ENCODE peak calls at places on chromosomes 13 and 19, in seven cellular contexts. R, S, I, C, E, W and J are unnamed samples.

GRCh38 chr13:25971499-25972145 is 80.2 kb downstream of the SHISA2 start:
- DNase-seq in R (no peak), S (no peak), I (no peak), C (peak), E (no peak), W (no peak), J (no peak)

GRCh38 chr13:109479991-109480696 is 306.2 kb downstream of the IRS2 start:
- DNase-seq in R (no peak), S (no peak), I (no peak), C (no peak), E (peak), W (peak), J (no peak)

GRCh38 chr19:16327911-16328823 is 3.5 kb downstream of the KLF2 start:
- DNase-seq in R (peak), S (no peak), I (peak), C (no peak), E (peak), W (peak), J (peak)

GRCh38 chr13:89407357-89407756 is 1736.2 kb downstream of the SLITRK5 start:
- DNase-seq in R (no peak), S (peak), I (no peak), C (no peak), E (no peak), W (no peak), J (peak)

GRCh38 chr19:2274937-2275535 is 6.9 kb downstream of the PEAK3 start:
- DNase-seq in R (no peak), S (peak), I (no peak), C (peak), E (peak), W (peak), J (peak)

GRCh38 chr13:110965038-110965754 is 50.3 kb upstream of the ANKRD10 start:
- DNase-seq in R (no peak), S (no peak), I (no peak), C (no peak), E (peak), W (peak), J (peak)

GRCh38 chr13:70407486-70407885 is 299.2 kb upstream of the KLHL1 start:
- DNase-seq in R (no peak), S (no peak), I (no peak), C (no peak), E (no peak), W (no peak), J (peak)

GRCh38 chr13:112713517-112714253 is 23.8 kb downstream of the ATP11A start:
- DNase-seq in R (peak), S (no peak), I (no peak), C (no peak), E (no peak), W (no peak), J (no peak)

GRCh38 chr19:662207-662961 is 630 bp downstream of the RNF126 start:
- DNase-seq in R (peak), S (peak), I (no peak), C (peak), E (peak), W (peak), J (peak)

GRCh38 chr13:31361673-31362072 is 161.9 kb downstream of the B3GLCT start:
- DNase-seq in R (no peak), S (no peak), I (no peak), C (no peak), E (no peak), W (peak), J (no peak)

GRCh38 chr19:51507209-51507608 is 5.6 kb upstream of the SIGLEC12 start:
- DNase-seq in R (no peak), S (no peak), I (no peak), C (no peak), E (peak), W (no peak), J (no peak)

GRCh38 chr13:47334173-47334572 is 437.3 kb upstream of the HTR2A start:
- DNase-seq in R (no peak), S (no peak), I (peak), C (no peak), E (peak), W (peak), J (peak)

GRCh38 chr13:46181799-46182490 is at the start of gene LCP1:
- DNase-seq in R (peak), S (peak), I (no peak), C (no peak), E (peak), W (no peak), J (no peak)

GRCh38 chr19:4571305-4571917 is 11.9 kb upstream of the SEMA6B start:
- DNase-seq in R (no peak), S (no peak), I (no peak), C (no peak), E (no peak), W (no peak), J (no peak)

GRCh38 chr19:40609561-40610395 is 8.6 kb downstream of the LTBP4 start:
- DNase-seq in R (peak), S (peak), I (no peak), C (peak), E (peak), W (no peak), J (peak)

GRCh38 chr19:572891-573825 is 762 bp downstream of the BSG start:
- DNase-seq in R (no peak), S (no peak), I (no peak), C (peak), E (peak), W (peak), J (peak)

GRCh38 chr13:62193919-62194318 is 778.3 kb upstream of the PCDH20 start:
- DNase-seq in R (no peak), S (no peak), I (no peak), C (no peak), E (no peak), W (no peak), J (no peak)

GRCh38 chr19:1455336-1456120 is 5.6 kb downstream of the APC2 start:
- DNase-seq in R (no peak), S (peak), I (no peak), C (peak), E (peak), W (peak), J (no peak)

GRCh38 chr19:33627526-33627925 is 5.8 kb downstream of the CHST8 start:
- DNase-seq in R (no peak), S (no peak), I (no peak), C (no peak), E (no peak), W (no peak), J (no peak)

GRCh38 chr13:81480634-81481033 is 1139.7 kb upstream of the SPRY2 start:
- DNase-seq in R (no peak), S (no peak), I (no peak), C (no peak), E (no peak), W (no peak), J (no peak)

GRCh38 chr19:39169143-39169810 is 27.5 kb upstream of the NCCRP1 start:
- DNase-seq in R (no peak), S (no peak), I (no peak), C (no peak), E (no peak), W (no peak), J (no peak)

GRCh38 chr19:44645407-44646048 is 1.8 kb downstream of the PVR start:
- DNase-seq in R (no peak), S (no peak), I (no peak), C (no peak), E (no peak), W (no peak), J (no peak)

GRCh38 chr13:113630296-113630695 is 27.7 kb downstream of the ATP4B start:
- DNase-seq in R (no peak), S (no peak), I (no peak), C (no peak), E (no peak), W (no peak), J (no peak)

GRCh38 chr19:48249502-48250014 is 6.2 kb downstream of the CARD8 start:
- DNase-seq in R (peak), S (no peak), I (no peak), C (no peak), E (peak), W (peak), J (peak)

GRCh38 chr13:108463365-108463764 is 166.0 kb upstream of the MYO16 start:
- DNase-seq in R (no peak), S (no peak), I (peak), C (no peak), E (no peak), W (peak), J (peak)

GRCh38 chr13:102012299-102013293 is 389.3 kb downstream of the FGF14 start:
- DNase-seq in R (no peak), S (no peak), I (no peak), C (no peak), E (no peak), W (no peak), J (no peak)

GRCh38 chr13:24097064-24097463 is 63.5 kb upstream of the SPATA13 start:
- DNase-seq in R (no peak), S (no peak), I (peak), C (no peak), E (peak), W (peak), J (peak)